ENCODE peak calls at places on chromosomes 13 and 19, in six cellular contexts. U is GM23338, T is breast epithelium, Q is HL-60, X is stomach, N is HepG2. I is an unnamed sample.

GRCh38 chr19:47357788-47358680 is 8.9 kb downstream of the DHX34 start:
- DNase-seq in U (peak), T (no peak), Q (no peak), X (no peak), N (peak), I (no peak)

GRCh38 chr19:2135474-2136402 is 15.6 kb downstream of the AP3D1 start:
- DNase-seq in U (no peak), T (no peak), Q (no peak), X (no peak), N (no peak), I (no peak)

GRCh38 chr19:8240274-8241229 is 31.4 kb downstream of the CERS4 start:
- DNase-seq in U (peak), T (peak), Q (peak), X (peak), N (peak), I (peak)

GRCh38 chr13:112376050-112376681 is at the start of gene SPACA7:
- DNase-seq in U (no peak), T (no peak), Q (no peak), X (no peak), N (no peak), I (no peak)

GRCh38 chr13:49927755-49928154 is 8.4 kb downstream of the SPRYD7 start:
- DNase-seq in U (no peak), T (no peak), Q (no peak), X (no peak), N (no peak), I (no peak)

GRCh38 chr13:77720988-77721387 is 23.5 kb downstream of the SLAIN1 start:
- DNase-seq in U (no peak), T (no peak), Q (no peak), X (no peak), N (no peak), I (no peak)

GRCh38 chr13:59829690-59830089 is 334.0 kb downstream of the DIAPH3 start:
- DNase-seq in U (no peak), T (no peak), Q (no peak), X (no peak), N (no peak), I (no peak)

GRCh38 chr13:33321686-33322473 is 36.3 kb upstream of the STARD13 start:
- DNase-seq in U (no peak), T (no peak), Q (no peak), X (no peak), N (no peak), I (no peak)

GRCh38 chr19:2627319-2627829 is 75.1 kb downstream of the GNG7 start:
- DNase-seq in U (no peak), T (peak), Q (no peak), X (peak), N (peak), I (no peak)

GRCh38 chr19:29385191-29385795 is 140.5 kb upstream of the VSTM2B start:
- DNase-seq in U (no peak), T (peak), Q (no peak), X (no peak), N (no peak), I (no peak)

GRCh38 chr19:5707576-5708575 is 12.1 kb downstream of the LONP1 start:
- DNase-seq in U (no peak), T (no peak), Q (no peak), X (no peak), N (no peak), I (peak)
- TF ChIP-seq POLR2AphosphoS5 in U (no peak), T (no peak), Q (peak), X (no peak), N (no peak), I (no peak)

GRCh38 chr19:6092329-6093286 is 17.7 kb downstream of the RFX2 start:
- DNase-seq in U (peak), T (peak), Q (no peak), X (peak), N (peak), I (no peak)
- TF ChIP-seq POLR2AphosphoS5 in U (no peak), T (peak), Q (no peak), X (peak), N (no peak), I (no peak)

GRCh38 chr13:35485451-35485850 is 9.0 kb upstream of the MAB21L1 start:
- DNase-seq in U (no peak), T (no peak), Q (no peak), X (no peak), N (no peak), I (no peak)

GRCh38 chr13:35484384-35484783 is 7.9 kb upstream of the MAB21L1 start:
- DNase-seq in U (no peak), T (no peak), Q (no peak), X (no peak), N (no peak), I (no peak)

DNA sequence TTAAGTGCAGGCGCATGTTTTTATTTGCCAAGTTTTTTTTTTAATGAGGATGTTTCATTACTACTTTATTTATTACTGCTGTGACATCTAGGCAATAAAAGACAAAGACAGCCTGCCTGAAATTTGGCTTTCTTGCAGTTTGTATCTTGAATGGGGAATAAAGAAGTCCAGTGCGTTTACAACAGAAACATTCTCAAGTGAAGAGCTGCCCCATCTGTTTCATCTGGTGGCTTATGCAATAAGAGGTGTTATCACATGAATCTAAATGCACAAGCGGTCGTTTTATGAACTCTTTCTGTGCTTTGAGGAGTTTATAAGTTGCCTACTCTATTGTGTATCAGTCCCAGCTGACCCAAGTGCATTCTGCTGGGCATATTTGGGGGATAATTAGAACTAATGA is 12.6 kb upstream of the MAB21L1 start:
- DNase-seq in U (no peak), T (no peak), Q (no peak), X (no peak), N (no peak), I (no peak)
- TF ChIP-seq POLR2AphosphoS5 in U (no peak), T (no peak), Q (no peak), X (no peak), N (no peak), I (no peak)

GRCh38 chr19:44890366-44891015 is 563 bp upstream of the TOMM40 start:
- DNase-seq in U (peak), T (peak), Q (peak), X (no peak), N (peak), I (peak)

GRCh38 chr19:44891016-44891882 is at the start of gene TOMM40:
- DNase-seq in U (peak), T (no peak), Q (no peak), X (peak), N (peak), I (no peak)

GRCh38 chr19:44894946-44895345 is 3.9 kb downstream of the TOMM40 start:
- DNase-seq in U (no peak), T (no peak), Q (no peak), X (no peak), N (no peak), I (no peak)

GRCh38 chr19:44892932-44893331 is 1.9 kb downstream of the TOMM40 start:
- DNase-seq in U (no peak), T (no peak), Q (no peak), X (no peak), N (no peak), I (no peak)

DNA sequence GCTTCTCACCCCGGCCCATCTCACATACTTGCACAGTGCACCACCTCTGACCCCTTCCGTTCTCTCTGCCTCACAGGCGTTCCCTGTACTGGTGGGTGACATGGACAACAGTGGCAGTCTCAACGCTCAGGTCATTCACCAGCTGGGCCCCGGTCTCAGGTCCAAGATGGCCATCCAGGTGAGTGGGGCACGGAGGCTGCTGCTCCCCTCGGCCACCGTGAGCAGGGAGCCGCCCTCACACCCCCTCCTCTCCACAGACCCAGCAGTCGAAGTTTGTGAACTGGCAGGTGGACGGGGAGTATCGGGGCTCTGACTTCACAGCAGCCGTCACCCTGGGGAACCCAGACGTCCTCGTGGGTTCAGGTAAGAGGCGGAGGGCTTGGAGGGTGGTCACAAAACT is 2.6 kb downstream of the TOMM40 start:
- DNase-seq in U (no peak), T (no peak), Q (no peak), X (no peak), N (no peak), I (no peak)
- TF ChIP-seq POLR2AphosphoS5 in U (no peak), T (no peak), Q (no peak), X (no peak), N (no peak), I (peak)

GRCh38 chr13:37706041-37706440 is 107.5 kb upstream of the POSTN start:
- DNase-seq in U (no peak), T (no peak), Q (no peak), X (no peak), N (no peak), I (no peak)

GRCh38 chr13:37700887-37701286 is 102.3 kb upstream of the POSTN start:
- DNase-seq in U (no peak), T (no peak), Q (no peak), X (no peak), N (no peak), I (no peak)

GRCh38 chr13:37701306-37701705 is 102.7 kb upstream of the POSTN start:
- DNase-seq in U (no peak), T (no peak), Q (no peak), X (no peak), N (no peak), I (no peak)

DNA sequence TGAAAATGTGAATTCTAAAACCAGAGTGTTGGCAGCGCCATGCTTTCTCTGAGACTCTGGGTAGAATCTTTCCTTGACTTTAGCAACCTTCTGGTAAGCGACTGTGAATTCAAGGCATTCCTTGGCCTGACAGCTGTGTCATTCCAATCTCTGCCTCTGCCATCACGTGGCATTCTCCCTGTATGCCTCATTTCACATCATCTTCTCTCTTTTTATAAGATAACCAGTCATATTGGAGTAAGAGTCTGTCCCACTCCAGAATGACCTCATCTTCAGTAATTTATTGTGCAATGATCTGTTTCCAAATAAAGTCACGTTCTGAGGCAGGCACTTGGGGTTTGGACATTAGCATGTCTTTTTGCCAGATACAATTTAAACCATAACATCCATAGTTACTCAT is 103.4 kb upstream of the POSTN start:
- DNase-seq in U (no peak), T (no peak), Q (no peak), X (no peak), N (no peak), I (no peak)
- TF ChIP-seq POLR2AphosphoS5 in U (no peak), T (no peak), Q (no peak), X (no peak), N (no peak), I (no peak)